ENCODE peak calls at places on chromosomes 12 and 14, in six cellular contexts. G is Calu3, N is endodermal cell, L is fibroblast of mammary gland, J is GM20000, I is RWPE1. W is an unnamed sample.

GRCh38 chr12:54749191-54749818 is 101.1 kb upstream of the DCD start:
- DNase-seq in G (peak), N (no peak), L (peak), J (peak), I (peak), W (peak)

GRCh38 chr14:54627718-54628345 is 60.9 kb downstream of the SAMD4A start:
- DNase-seq in G (no peak), N (no peak), L (peak), J (peak), I (no peak), W (peak)

GRCh38 chr12:79128956-79129355 is 264.4 kb downstream of the SYT1 start:
- DNase-seq in G (no peak), N (no peak), L (peak), J (no peak), I (no peak), W (no peak)

GRCh38 chr12:79555006-79555925 is 135.5 kb downstream of the PAWR start:
- DNase-seq in G (peak), N (no peak), L (peak), J (no peak), I (no peak), W (peak)

GRCh38 chr14:93219103-93219726 is 12.2 kb downstream of the UBR7 start:
- DNase-seq in G (peak), N (peak), L (peak), J (peak), I (peak), W (peak)

GRCh38 chr14:23577710-23578392 is 739 bp downstream of the JPH4 start:
- DNase-seq in G (no peak), N (peak), L (no peak), J (peak), I (no peak), W (no peak)

GRCh38 chr12:50504798-50505385 is at the start of gene DIP2B:
- DNase-seq in G (peak), N (peak), L (peak), J (peak), I (peak), W (peak)

GRCh38 chr14:98181768-98182167 is 1090.2 kb downstream of the BCL11B start:
- DNase-seq in G (no peak), N (no peak), L (no peak), J (no peak), I (no peak), W (no peak)

GRCh38 chr12:79260923-79261322 is 396.3 kb downstream of the SYT1 start:
- DNase-seq in G (no peak), N (no peak), L (no peak), J (no peak), I (no peak), W (no peak)

GRCh38 chr12:94575645-94576393 is 74.5 kb downstream of the TMCC3 start:
- DNase-seq in G (no peak), N (no peak), L (no peak), J (no peak), I (no peak), W (no peak)

GRCh38 chr12:76536546-76536945 is 23.0 kb downstream of the OSBPL8 start:
- DNase-seq in G (no peak), N (no peak), L (no peak), J (no peak), I (no peak), W (no peak)

GRCh38 chr12:1505576-1505975 is 88.8 kb downstream of the FBXL14 start:
- DNase-seq in G (no peak), N (no peak), L (no peak), J (no peak), I (no peak), W (no peak)

GRCh38 chr12:55965240-55965639 is 602 bp downstream of the PMEL start:
- DNase-seq in G (no peak), N (peak), L (no peak), J (no peak), I (no peak), W (no peak)

GRCh38 chr12:1812650-1813302 is 7.6 kb upstream of the LRTM2 start:
- DNase-seq in G (no peak), N (no peak), L (peak), J (no peak), I (no peak), W (no peak)

GRCh38 chr14:68278568-68279436 is 459.2 kb downstream of the RAD51B start:
- DNase-seq in G (peak), N (no peak), L (peak), J (no peak), I (peak), W (peak)

GRCh38 chr12:19597304-19598066 is 158.2 kb downstream of the AEBP2 start:
- DNase-seq in G (no peak), N (peak), L (no peak), J (no peak), I (no peak), W (no peak)

GRCh38 chr12:106133136-106134087 is 5.3 kb downstream of the NUAK1 start:
- DNase-seq in G (peak), N (peak), L (peak), J (no peak), I (peak), W (peak)

GRCh38 chr14:54737132-54737711 is 165.4 kb downstream of the GCH1 start:
- DNase-seq in G (no peak), N (no peak), L (peak), J (no peak), I (peak), W (peak)

GRCh38 chr12:92242917-92243316 is 97.3 kb upstream of the BTG1 start:
- DNase-seq in G (no peak), N (no peak), L (peak), J (no peak), I (no peak), W (no peak)

GRCh38 chr12:18246057-18246456 is 15.3 kb upstream of the PIK3C2G start:
- DNase-seq in G (no peak), N (no peak), L (no peak), J (no peak), I (no peak), W (no peak)

GRCh38 chr12:65308001-65308400 is 29.5 kb downstream of the MSRB3 start:
- DNase-seq in G (no peak), N (no peak), L (peak), J (no peak), I (no peak), W (peak)

GRCh38 chr12:109995366-109995702 is 834 bp downstream of the GIT2 start:
- DNase-seq in G (no peak), N (no peak), L (no peak), J (no peak), I (no peak), W (no peak)

GRCh38 chr12:122871851-122872785 is 23.8 kb downstream of the VPS37B start:
- DNase-seq in G (peak), N (peak), L (peak), J (peak), I (peak), W (peak)

GRCh38 chr12:98955284-98955683 is 310.2 kb downstream of the APAF1 start:
- DNase-seq in G (peak), N (peak), L (peak), J (peak), I (peak), W (no peak)

GRCh38 chr12:34350092-34351041 is 328.1 kb downstream of the ALG10 start:
- DNase-seq in G (no peak), N (no peak), L (no peak), J (no peak), I (no peak), W (no peak)

GRCh38 chr12:84874125-84874824 is 38.3 kb downstream of the SLC6A15 start:
- DNase-seq in G (no peak), N (no peak), L (peak), J (peak), I (peak), W (peak)

GRCh38 chr12:42862055-42862454 is 272.5 kb upstream of the PRICKLE1 start:
- DNase-seq in G (no peak), N (no peak), L (no peak), J (no peak), I (no peak), W (no peak)

GRCh38 chr12:16605666-16606116 is 271 bp downstream of the LMO3 start:
- DNase-seq in G (no peak), N (peak), L (peak), J (peak), I (no peak), W (peak)

GRCh38 chr12:16606936-16607335 is 974 bp upstream of the LMO3 start:
- DNase-seq in G (no peak), N (peak), L (no peak), J (no peak), I (no peak), W (no peak)

GRCh38 chr12:16606201-16606849 is 363 bp upstream of the LMO3 start:
- DNase-seq in G (peak), N (peak), L (peak), J (peak), I (no peak), W (peak)

GRCh38 chr12:16604853-16605252 is 1.1 kb downstream of the LMO3 start:
- DNase-seq in G (no peak), N (peak), L (peak), J (peak), I (no peak), W (no peak)

GRCh38 chr12:16606117-16606200 is at the start of gene LMO3:
- DNase-seq in G (no peak), N (no peak), L (no peak), J (no peak), I (no peak), W (no peak)
- TF ChIP-seq CTCF in G (no peak), N (no peak), L (no peak), J (no peak), I (no peak), W (no peak)

GRCh38 chr14:103730490-103731035 is 15.0 kb downstream of the ZFYVE21 start:
- DNase-seq in G (no peak), N (no peak), L (no peak), J (no peak), I (no peak), W (no peak)
- TF ChIP-seq CTCF in G (peak), N (peak), L (peak), J (no peak), I (no peak), W (peak)

DNA sequence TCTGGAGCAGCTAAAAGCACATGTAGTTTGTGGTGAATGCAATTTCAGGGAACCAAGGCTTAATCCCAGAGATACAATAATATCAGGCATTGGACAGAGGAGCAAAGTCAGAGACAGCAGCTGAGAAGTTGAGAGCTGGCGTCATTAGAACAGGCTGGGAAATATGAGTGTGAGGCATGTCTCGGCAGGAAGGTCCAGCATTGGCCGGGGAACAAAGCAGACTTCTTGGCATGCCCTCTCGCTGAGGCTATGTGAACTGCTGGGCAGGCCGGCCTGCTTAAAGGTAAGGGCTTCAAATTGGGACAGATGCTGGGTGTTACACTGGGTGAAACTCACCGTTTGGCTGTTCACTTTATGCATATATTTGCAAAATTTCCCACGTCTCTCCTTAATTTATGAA is 125.4 kb downstream of the CAND1 start:
- DNase-seq in G (no peak), N (peak), L (peak), J (no peak), I (peak), W (no peak)
- TF ChIP-seq CTCF in G (no peak), N (peak), L (peak), J (no peak), I (peak), W (no peak)

GRCh38 chr14:85579957-85580356 is 50.0 kb downstream of the FLRT2 start:
- DNase-seq in G (no peak), N (no peak), L (no peak), J (no peak), I (no peak), W (no peak)

GRCh38 chr14:85587152-85587697 is 57.3 kb downstream of the FLRT2 start:
- DNase-seq in G (no peak), N (no peak), L (peak), J (no peak), I (no peak), W (peak)

GRCh38 chr14:85580536-85581165 is 50.7 kb downstream of the FLRT2 start:
- DNase-seq in G (no peak), N (no peak), L (peak), J (no peak), I (no peak), W (no peak)

GRCh38 chr14:85583311-85583710 is 53.4 kb downstream of the FLRT2 start:
- DNase-seq in G (no peak), N (no peak), L (no peak), J (no peak), I (no peak), W (no peak)

DNA sequence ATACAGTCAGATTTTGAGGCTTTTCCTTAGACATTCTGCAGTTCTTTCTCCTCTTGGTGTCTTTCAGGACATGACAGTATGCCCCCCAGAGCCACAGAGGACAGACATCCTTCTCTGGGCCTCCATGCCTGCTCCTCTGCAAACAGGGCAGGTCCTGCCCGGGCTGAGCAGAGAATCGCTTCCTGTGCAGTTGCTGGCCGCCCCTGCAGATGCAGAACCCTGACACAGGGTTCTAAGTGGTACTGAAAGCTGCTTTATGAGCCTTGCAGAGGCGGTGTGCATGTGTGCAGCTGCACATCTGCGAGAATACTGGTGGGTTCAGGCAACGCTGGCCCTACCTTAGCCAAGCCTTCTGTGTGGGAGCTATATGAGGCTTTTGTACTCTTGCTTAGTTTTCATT is 54.5 kb downstream of the FLRT2 start:
- DNase-seq in G (no peak), N (no peak), L (no peak), J (no peak), I (no peak), W (no peak)
- TF ChIP-seq CTCF in G (no peak), N (no peak), L (no peak), J (no peak), I (no peak), W (no peak)

GRCh38 chr14:77653473-77653872 is 37.0 kb upstream of the SPTLC2 start:
- DNase-seq in G (no peak), N (peak), L (no peak), J (no peak), I (no peak), W (no peak)
- TF ChIP-seq CTCF in G (no peak), N (peak), L (peak), J (no peak), I (no peak), W (peak)

GRCh38 chr14:96287856-96288255 is 31.8 kb downstream of the BDKRB1 start:
- DNase-seq in G (no peak), N (no peak), L (no peak), J (no peak), I (no peak), W (no peak)
- TF ChIP-seq CTCF in G (no peak), N (no peak), L (no peak), J (no peak), I (no peak), W (no peak)

DNA sequence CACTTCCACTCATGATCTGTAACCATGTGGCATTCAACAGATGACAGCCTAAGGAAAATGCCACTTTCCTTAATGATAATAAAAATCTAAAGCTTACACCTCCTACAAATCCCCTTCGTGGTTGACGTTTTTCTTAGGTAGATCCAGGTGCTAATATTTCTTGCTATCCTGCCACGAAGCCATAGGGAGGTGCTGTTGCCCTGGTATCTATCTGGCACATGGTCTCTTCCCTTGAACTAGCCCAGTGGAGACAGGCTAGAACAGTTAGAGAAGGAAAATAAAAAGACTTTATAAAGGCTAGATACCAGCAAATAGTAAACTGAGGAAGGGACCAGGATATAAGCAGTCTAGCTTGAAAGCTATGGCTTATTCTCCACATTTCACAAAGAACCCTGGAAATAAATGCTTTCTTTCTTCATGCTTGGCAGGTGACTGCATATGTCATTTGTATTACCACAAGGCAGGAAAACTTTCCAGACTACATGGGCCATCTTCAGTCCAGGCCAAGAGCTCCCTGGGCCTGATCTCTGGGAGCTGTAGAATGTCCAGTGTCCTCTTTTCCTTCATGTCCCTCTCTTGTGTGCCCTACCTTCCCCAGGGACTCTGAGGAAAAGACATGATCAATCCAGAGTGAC is 15.3 kb downstream of the SPIC start:
- DNase-seq in G (peak), N (peak), L (no peak), J (no peak), I (peak), W (no peak)
- TF ChIP-seq CTCF in G (peak), N (peak), L (no peak), J (peak), I (peak), W (no peak)

GRCh38 chr12:96617178-96617577 is 127.8 kb downstream of the CFAP54 start:
- DNase-seq in G (no peak), N (peak), L (no peak), J (no peak), I (no peak), W (no peak)
- TF ChIP-seq CTCF in G (no peak), N (peak), L (peak), J (no peak), I (no peak), W (peak)